ENCODE peak calls at places on chromosomes 1 and 21, in eight cellular contexts. I, O, V, S, W, T, H and U are unnamed samples.

GRCh38 chr1:206685256-206685748 is 597 bp downstream of the MAPKAPK2 start:
- DNase-seq in W (peak; percentile 47), S (peak; percentile 59), H (no peak), I (peak; percentile 42), V (no peak), T (peak; percentile 76), O (peak; percentile 76), U (peak; percentile 83)

GRCh38 chr1:7229186-7229585 is 443.9 kb downstream of the CAMTA1 start:
- DNase-seq in S (no peak), V (no peak), H (no peak), T (no peak), I (no peak), W (no peak), O (no peak), U (no peak)

GRCh38 chr1:54810144-54810942 is 9.2 kb upstream of the TTC22 start:
- DNase-seq in H (peak; percentile 63), S (peak; percentile 64), O (no peak), I (peak; percentile 77), T (peak; percentile 79), V (peak; percentile 45), W (peak; percentile 60), U (no peak)

GRCh38 chr1:85692730-85693314 is 15.4 kb downstream of the ZNHIT6 start:
- DNase-seq in V (no peak), W (no peak), I (no peak), S (no peak), T (peak; percentile 77), H (no peak), O (no peak), U (no peak)

GRCh38 chr1:196302981-196303380 is 305.3 kb downstream of the KCNT2 start:
- DNase-seq in I (no peak), H (no peak), W (no peak), V (no peak), T (no peak), S (no peak), O (no peak), U (no peak)

GRCh38 chr1:54929700-54930099 is 42.7 kb upstream of the DHCR24 start:
- DNase-seq in V (no peak), W (no peak), S (no peak), O (no peak), H (no peak), T (no peak), I (no peak), U (no peak)

GRCh38 chr1:19505694-19506457 is 20.5 kb upstream of the CAPZB start:
- DNase-seq in T (no peak), O (peak; percentile 65), I (peak; percentile 23), S (peak; percentile 77), V (peak; percentile 34), H (peak; percentile 63), W (peak; percentile 47), U (peak; percentile 69)

GRCh38 chr1:186301448-186301847 is 73.6 kb downstream of the TPR start:
- DNase-seq in O (no peak), V (no peak), H (no peak), T (no peak), S (no peak), W (no peak), I (no peak), U (no peak)

GRCh38 chr1:218467101-218467728 is 122.1 kb downstream of the TGFB2 start:
- DNase-seq in O (no peak), V (no peak), S (no peak), T (peak; percentile 84), W (no peak), H (no peak), I (no peak), U (no peak)

GRCh38 chr1:2189459-2190425 is 4.8 kb downstream of the FAAP20 start:
- DNase-seq in H (peak; percentile 97), S (peak; percentile 96), T (peak; percentile 98), O (peak; percentile 97), I (peak; percentile 98), W (peak; percentile 97), V (peak; percentile 96), U (peak; percentile 96)

GRCh38 chr1:12549460-12550349 is 68.3 kb downstream of the DHRS3 start:
- DNase-seq in V (peak; percentile 68), W (peak; percentile 62), T (peak; percentile 95), I (peak; percentile 71), S (peak; percentile 87), O (peak; percentile 73), H (peak; percentile 93), U (peak; percentile 85)

GRCh38 chr1:156895927-156896326 is 2.4 kb downstream of the PEAR1 start:
- DNase-seq in S (no peak), V (no peak), H (no peak), O (peak; percentile 8), I (no peak), T (no peak), W (no peak), U (no peak)

GRCh38 chr1:46819335-46819734 is 20.5 kb downstream of the CYP4B1 start:
- DNase-seq in O (no peak), H (no peak), W (no peak), V (no peak), I (no peak), S (no peak), T (no peak), U (no peak)

GRCh38 chr21:38268859-38269566 is 12.2 kb downstream of the KCNJ15 start:
- DNase-seq in H (no peak), S (no peak), W (no peak), V (no peak), T (no peak), O (no peak), I (no peak), U (no peak)

GRCh38 chr1:218874313-218874712 is 299.4 kb upstream of the LYPLAL1 start:
- DNase-seq in I (no peak), S (no peak), O (no peak), V (no peak), W (no peak), H (no peak), T (peak; percentile 15), U (no peak)

GRCh38 chr1:71788113-71788512 is 494.2 kb downstream of the NEGR1 start:
- DNase-seq in T (peak; percentile 3), V (no peak), S (no peak), O (no peak), I (no peak), H (no peak), W (no peak), U (no peak)

GRCh38 chr1:168443899-168444298 is 99.9 kb downstream of the XCL2 start:
- DNase-seq in V (no peak), S (no peak), T (no peak), H (no peak), I (no peak), O (no peak), W (no peak), U (no peak)

GRCh38 chr1:61334718-61335589 is 252.6 kb downstream of the NFIA start:
- DNase-seq in I (peak; percentile 30), S (peak; percentile 43), H (peak; percentile 87), O (no peak), V (peak; percentile 57), T (no peak), W (peak; percentile 44), U (peak; percentile 62)

GRCh38 chr1:184298321-184299052 is 88.3 kb upstream of the C1orf21 start:
- DNase-seq in I (no peak), W (no peak), O (no peak), T (peak; percentile 30), V (no peak), S (no peak), H (no peak), U (no peak)

GRCh38 chr1:184299796-184300195 is 87.0 kb upstream of the C1orf21 start:
- DNase-seq in O (no peak), V (no peak), T (no peak), W (no peak), S (no peak), I (no peak), H (no peak), U (no peak)

GRCh38 chr1:184299076-184299790 is 87.6 kb upstream of the C1orf21 start:
- DNase-seq in V (no peak), O (no peak), T (peak; percentile 94), H (no peak), I (no peak), W (no peak), S (no peak), U (no peak)

GRCh38 chr1:184296466-184297243 is 90.2 kb upstream of the C1orf21 start:
- DNase-seq in W (peak; percentile 75), S (peak; percentile 92), O (peak; percentile 83), T (peak; percentile 79), I (peak; percentile 79), V (peak; percentile 92), H (peak; percentile 96), U (peak; percentile 85)

GRCh38 chr1:184297244-184297750 is 89.5 kb upstream of the C1orf21 start:
- DNase-seq in H (no peak), V (no peak), W (no peak), T (no peak), I (no peak), O (no peak), S (no peak), U (no peak)
- H3K27ac ChIP-seq in H (peak overlapping the region; percentile 92), V (peak overlapping the region; percentile 90), W (peak overlapping the region; percentile 82), T (no peak overlapping the region), I (no peak overlapping the region), O (peak overlapping the region; percentile 88), S (no peak overlapping the region), U (peak overlapping the region; percentile 40)

DNA sequence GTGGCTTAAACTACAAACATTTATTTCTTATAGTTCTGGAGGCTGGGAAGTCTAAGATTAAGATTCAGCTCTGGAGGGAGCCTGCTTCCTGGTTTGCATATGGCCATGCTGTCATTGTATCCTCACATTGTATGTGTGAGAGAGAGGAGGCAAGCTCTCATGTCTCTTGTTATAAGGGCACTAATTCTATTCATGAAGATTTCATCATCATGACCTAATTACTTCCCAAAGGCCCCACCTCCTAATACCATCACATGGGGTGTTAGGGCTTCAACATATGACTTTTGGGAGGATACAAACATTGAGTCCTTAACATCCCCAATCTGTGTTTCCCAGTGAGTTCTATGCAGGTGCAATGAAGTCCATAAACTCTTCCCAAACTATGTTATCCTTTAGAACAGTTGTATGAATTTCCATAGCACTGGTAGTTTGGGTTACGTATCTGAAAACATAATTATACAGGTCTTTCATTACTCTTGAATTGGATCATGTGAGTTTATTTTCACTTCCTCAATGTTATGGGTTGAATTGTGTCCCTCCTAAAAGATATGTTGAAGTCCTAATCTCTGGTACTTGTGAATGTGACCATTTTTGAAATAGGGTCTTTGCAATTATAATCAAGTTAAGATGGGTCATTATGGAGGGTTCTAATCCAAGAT is 124.2 kb downstream of the RUNX1 start:
- DNase-seq in T (no peak), I (no peak), W (no peak), V (no peak), H (no peak), S (no peak), O (no peak), U (no peak)
- H3K4me1 ChIP-seq in T (no peaks in the 10 kb centered on the region), I (no peaks in the 10 kb centered on the region), W (no peaks in the 10 kb centered on the region), V (no peaks in the 10 kb centered on the region), H (peaks cover 6% of the 10 kb centered on the region), S (no peaks in the 10 kb centered on the region), O (no peaks in the 10 kb centered on the region), U (no peaks in the 10 kb centered on the region)

GRCh38 chr1:219908170-219908569 is 20.2 kb downstream of the SLC30A10 start:
- DNase-seq in W (no peak), T (no peak), V (no peak), H (no peak), O (no peak), S (no peak), I (no peak), U (no peak)
- H3K27ac ChIP-seq in W (no peak overlapping the region), T (no peak overlapping the region), V (no peak overlapping the region), H (no peak overlapping the region), O (no peak overlapping the region), S (no peak overlapping the region), I (no peak overlapping the region), U (no peak overlapping the region)

DNA sequence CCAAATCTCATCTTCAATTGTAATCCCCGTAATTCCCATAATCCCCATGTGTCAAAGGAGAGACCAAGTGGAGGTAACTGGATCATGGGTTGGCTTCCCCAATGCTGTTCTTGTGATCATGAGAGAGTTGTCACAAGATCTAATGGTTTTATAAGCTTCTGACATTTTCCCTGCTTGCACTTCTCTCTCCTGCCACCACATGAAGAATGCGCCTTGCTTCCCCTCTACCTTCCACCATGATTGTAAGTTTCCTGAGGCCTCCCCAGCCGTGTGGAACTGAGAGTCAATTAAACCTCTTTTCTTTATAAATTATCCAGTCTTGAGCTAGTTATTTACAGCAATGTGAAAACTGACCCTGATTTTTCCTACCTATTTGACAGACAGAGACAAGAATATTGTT is 162.5 kb upstream of the SYT6 start:
- DNase-seq in I (no peak), V (no peak), H (no peak), T (no peak), S (no peak), W (no peak), O (no peak), U (no peak)
- H3K4me1 ChIP-seq in I (no peaks in the 10 kb centered on the region), V (no peaks in the 10 kb centered on the region), H (peaks cover under 1% of the 10 kb centered on the region), T (peaks cover 44% of the 10 kb centered on the region), S (no peaks in the 10 kb centered on the region), W (peaks cover 1% of the 10 kb centered on the region), O (no peaks in the 10 kb centered on the region), U (no peaks in the 10 kb centered on the region)